ENCODE peak calls at places on chromosome 12, in nine cellular contexts. A, F, E, I, W, K, S, N and O are unnamed samples.
A peak's percentile ranks its signal among the peaks of the same experiment; 100 is the strongest.

GRCh38 chr12:107759410-107759809 is 1.5 kb downstream of the PRDM4 start:
- DNase-seq in S (peak; percentile 53), E (no peak), A (no peak), F (no peak), K (no peak), I (no peak), W (peak; percentile 60), N (peak; percentile 17), O (no peak)

GRCh38 chr12:67667276-67668073 is 18.9 kb downstream of the DYRK2 start:
- DNase-seq in K (no peak), A (peak; percentile 50), F (no peak), I (peak; percentile 34), S (peak; percentile 48), N (peak; percentile 68), W (no peak), E (peak; percentile 77), O (peak; percentile 81)

GRCh38 chr12:2229661-2230539 is 177.1 kb downstream of the CACNA1C start:
- DNase-seq in K (no peak), W (no peak), N (no peak), E (no peak), I (no peak), S (no peak), A (no peak), F (no peak), O (no peak)

GRCh38 chr12:10968765-10969456 is 17.8 kb downstream of the TAS2R50 start:
- DNase-seq in N (peak; percentile 28), I (peak; percentile 31), K (no peak), F (no peak), E (peak; percentile 66), S (no peak), W (no peak), A (peak; percentile 75), O (no peak)

GRCh38 chr12:75814856-75815754 is 216.5 kb downstream of the PHLDA1 start:
- DNase-seq in E (no peak), N (peak; percentile 56), I (peak; percentile 36), S (no peak), A (peak; percentile 38), K (no peak), W (peak; percentile 73), F (no peak), O (no peak)

GRCh38 chr12:18886962-18887361 is 149.0 kb downstream of the CAPZA3 start:
- DNase-seq in N (no peak), A (no peak), S (no peak), K (no peak), I (no peak), E (no peak), W (no peak), F (no peak), O (no peak)

GRCh38 chr12:123288751-123289346 is 17.2 kb upstream of the CDK2AP1 start:
- DNase-seq in A (no peak), F (no peak), K (no peak), W (no peak), I (no peak), S (no peak), N (no peak), E (no peak), O (no peak)

GRCh38 chr12:109126781-109127180 is 10.4 kb downstream of the ACACB start:
- DNase-seq in F (no peak), S (no peak), E (no peak), A (no peak), W (no peak), I (no peak), N (no peak), K (no peak), O (no peak)

GRCh38 chr12:53295070-53295890 is at the start of gene PFDN5:
- DNase-seq in A (peak; percentile 73), N (peak; percentile 86), S (peak; percentile 92), F (peak; percentile 99), E (peak; percentile 88), I (peak; percentile 91), W (peak; percentile 96), K (peak; percentile 54), O (peak; percentile 95)

GRCh38 chr12:53292441-53292840 is 2.9 kb upstream of the PFDN5 start:
- DNase-seq in A (no peak), I (no peak), S (no peak), W (no peak), N (no peak), K (no peak), F (no peak), E (no peak), O (no peak)

GRCh38 chr12:53298154-53298553 is 1.3 kb upstream of the MYG1 start:
- DNase-seq in N (no peak), K (no peak), S (no peak), I (peak; percentile 20), E (no peak), W (no peak), F (no peak), A (no peak), O (no peak)

GRCh38 chr12:53299101-53299453 is 418 bp upstream of the MYG1 start:
- DNase-seq in W (peak; percentile 67), S (no peak), N (no peak), F (no peak), I (peak; percentile 44), A (peak; percentile 46), E (no peak), K (no peak), O (no peak)

GRCh38 chr12:53295891-53296219 is 513 bp downstream of the PFDN5 start:
- DNase-seq in F (no peak), A (no peak), S (no peak), I (no peak), E (no peak), K (no peak), N (no peak), W (no peak), O (no peak)
- H3K4me1 ChIP-seq in F (peaks cover 58% of the 10 kb centered on the region), A (peaks cover 37% of the 10 kb centered on the region), S (peaks cover 28% of the 10 kb centered on the region), I (peaks cover 43% of the 10 kb centered on the region), E (peaks cover 54% of the 10 kb centered on the region), K (peaks cover 26% of the 10 kb centered on the region), N (peaks cover 18% of the 10 kb centered on the region), W (peaks cover 39% of the 10 kb centered on the region), O (peaks cover 58% of the 10 kb centered on the region)

GRCh38 chr12:6452245-6452731 is 446 bp downstream of the TAPBPL start:
- DNase-seq in E (peak; percentile 50), N (peak; percentile 48), I (peak; percentile 68), S (peak; percentile 68), F (no peak), A (peak; percentile 33), K (no peak), W (no peak), O (peak; percentile 59)

GRCh38 chr12:6450869-6451347 is 934 bp upstream of the TAPBPL start:
- DNase-seq in N (no peak), E (no peak), W (no peak), K (no peak), S (peak; percentile 47), F (peak; percentile 83), I (no peak), A (peak; percentile 18), O (no peak)

GRCh38 chr12:6452908-6453630 is 1.2 kb downstream of the TAPBPL start:
- DNase-seq in F (peak; percentile 85), N (no peak), K (no peak), I (no peak), W (no peak), S (peak; percentile 76), E (peak; percentile 52), A (no peak), O (peak; percentile 68)

GRCh38 chr12:6450091-6450868 is 1.6 kb upstream of the TAPBPL start:
- DNase-seq in W (no peak), N (no peak), S (no peak), I (no peak), K (no peak), A (no peak), F (no peak), E (no peak), O (no peak)

GRCh38 chr12:6451348-6452244 is at the start of gene TAPBPL:
- DNase-seq in S (peak; percentile 89), W (peak; percentile 47), A (peak; percentile 84), F (peak; percentile 92), K (peak; percentile 34), I (peak; percentile 88), N (peak; percentile 82), E (peak; percentile 81), O (peak; percentile 91)
- TF ChIP-seq POLR2A in S (peak; percentile 78), W (peak; percentile 22), A (peak; percentile 56), F (peak; percentile 54), K (no peak), I (peak; percentile 87), N (peak; percentile 58), E (no peak), O (peak; percentile 19)

GRCh38 chr12:113136990-113137511 is 1.5 kb upstream of the RASAL1 start:
- DNase-seq in N (no peak), K (no peak), W (no peak), S (peak; percentile 86), I (no peak), E (peak; percentile 74), A (no peak), F (peak; percentile 53), O (no peak)

GRCh38 chr12:113133036-113133435 is 2.5 kb downstream of the RASAL1 start:
- DNase-seq in K (no peak), F (peak; percentile 49), W (no peak), S (no peak), E (no peak), N (no peak), I (no peak), A (no peak), O (no peak)

GRCh38 chr12:113136128-113136989 is 798 bp upstream of the RASAL1 start:
- DNase-seq in A (no peak), F (peak; percentile 81), N (no peak), W (peak; percentile 55), K (no peak), E (peak; percentile 50), S (peak; percentile 64), I (peak; percentile 53), O (no peak)

GRCh38 chr12:113134521-113134951 is 1.0 kb downstream of the RASAL1 start:
- DNase-seq in N (no peak), E (no peak), K (no peak), I (no peak), F (peak; percentile 57), W (no peak), S (no peak), A (no peak), O (no peak)

DNA sequence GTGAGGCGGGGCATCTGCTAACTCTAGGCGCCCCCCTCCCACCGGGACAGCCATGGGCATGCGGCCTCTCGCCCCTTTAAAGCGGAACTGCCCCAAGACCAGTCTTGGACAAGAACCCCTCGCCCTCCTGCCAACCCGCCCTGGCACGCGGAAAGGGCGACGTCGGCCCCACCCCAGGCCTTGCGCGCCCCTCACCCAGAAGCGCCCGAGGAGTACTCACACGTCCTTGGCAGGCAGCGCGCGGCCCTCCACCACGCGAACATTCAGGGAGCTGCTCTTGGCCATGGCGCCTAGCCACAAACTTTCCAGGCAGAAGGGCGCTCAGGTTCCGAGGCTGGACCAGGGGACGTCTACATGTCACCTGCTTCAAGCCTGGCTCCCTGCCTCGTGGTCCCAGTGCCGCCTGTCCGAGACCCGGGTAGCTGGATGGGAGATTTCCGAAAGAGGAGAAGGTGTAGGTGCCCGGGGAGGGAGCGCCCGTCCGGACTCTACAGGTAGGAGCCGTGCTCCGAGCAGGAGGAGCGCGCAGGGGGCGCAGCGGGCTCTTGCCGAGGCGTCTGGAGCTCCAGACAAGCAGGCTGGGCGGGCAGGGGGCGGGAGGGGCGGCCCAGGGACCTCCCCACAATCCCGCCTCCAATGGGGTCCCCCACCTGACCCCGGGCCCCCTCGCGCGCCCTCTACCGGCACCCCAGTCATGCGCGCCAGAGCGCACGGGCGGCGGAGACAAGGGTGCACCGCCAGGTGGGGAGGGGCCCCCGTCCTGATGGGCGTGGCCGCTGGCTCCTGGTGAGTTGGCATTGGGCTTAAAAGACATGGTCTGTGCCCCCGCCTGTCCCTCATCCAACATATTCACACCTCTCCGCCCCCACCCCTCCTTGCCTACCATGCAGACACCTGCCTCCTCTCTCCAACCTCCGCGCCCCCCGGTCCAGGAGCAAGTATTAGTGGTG is at the start of gene RASAL1:
- DNase-seq in S (peak; percentile 88), A (no peak), W (peak; percentile 87), E (peak; percentile 79), K (no peak), N (no peak), I (peak; percentile 64), F (peak; percentile 88), O (no peak)
- H3K27ac ChIP-seq in S (peak within 1 kb of the TSS; percentile 60), A (peak within 1 kb of the TSS; percentile 75), W (peak within 1 kb of the TSS; percentile 51), E (peak within 1 kb of the TSS; percentile 70), K (peak within 1 kb of the TSS; percentile 72), N (no peak within 1 kb of the TSS), I (peak within 1 kb of the TSS; percentile 66), F (no peak within 1 kb of the TSS), O (no peak within 1 kb of the TSS)

GRCh38 chr12:103499571-103499970 is 3.8 kb upstream of the C12orf42 start:
- DNase-seq in A (no peak), N (no peak), F (no peak), W (no peak), I (no peak), E (no peak), K (no peak), S (no peak), O (no peak)
- H3K4me1 ChIP-seq in A (peaks cover 4% of the 10 kb centered on the region), N (no peaks in the 10 kb centered on the region), F (peaks cover 18% of the 10 kb centered on the region), W (peaks cover 14% of the 10 kb centered on the region), I (peaks cover 7% of the 10 kb centered on the region), E (peaks cover 16% of the 10 kb centered on the region), K (no peaks in the 10 kb centered on the region), S (peaks cover 10% of the 10 kb centered on the region), O (no peaks in the 10 kb centered on the region)